ENCODE peak calls at places on chromosomes 2 and 18, in four cellular contexts. D, I, W and S are unnamed samples. For H3K36me3, the result is how much of the 10 kb centered on the place peaks cover.

GRCh38 chr2:231190531-231191197 is 7.8 kb upstream of the ARMC9 start:
- DNase-seq in D (no peak), I (no peak), W (peak), S (no peak)

GRCh38 chr2:98759338-98759737 is 28.4 kb upstream of the MGAT4A start:
- DNase-seq in D (no peak), I (no peak), W (no peak), S (no peak)

GRCh38 chr2:74250189-74250631 is 51.8 kb downstream of the MTHFD2 start:
- DNase-seq in D (peak), I (peak), W (no peak), S (no peak)

GRCh38 chr2:239873656-239874635 is 151.2 kb downstream of the NDUFA10 start:
- DNase-seq in D (no peak), I (no peak), W (no peak), S (no peak)

GRCh38 chr2:10036095-10036879 is 7.1 kb upstream of the KLF11 start:
- DNase-seq in D (no peak), I (peak), W (peak), S (no peak)

GRCh38 chr2:51368250-51368649 is 336.3 kb upstream of the NRXN1 start:
- DNase-seq in D (no peak), I (no peak), W (no peak), S (no peak)

GRCh38 chr18:6785411-6785810 is 55.9 kb downstream of the ARHGAP28 start:
- DNase-seq in D (no peak), I (no peak), W (no peak), S (no peak)

GRCh38 chr2:48016620-48017019 is 110.3 kb upstream of the FBXO11 start:
- DNase-seq in D (peak), I (no peak), W (no peak), S (no peak)

GRCh38 chr2:238069877-238070276 is 9.1 kb downstream of the SCLY start:
- DNase-seq in D (no peak), I (no peak), W (no peak), S (no peak)

GRCh38 chr2:238066218-238066617 is 5.4 kb downstream of the SCLY start:
- DNase-seq in D (no peak), I (no peak), W (no peak), S (no peak)

GRCh38 chr2:238065447-238065846 is 4.6 kb downstream of the SCLY start:
- DNase-seq in D (no peak), I (no peak), W (no peak), S (no peak)

GRCh38 chr2:238069021-238069709 is 8.4 kb downstream of the SCLY start:
- DNase-seq in D (no peak), I (no peak), W (no peak), S (no peak)

GRCh38 chr2:238067939-238068338 is 7.1 kb downstream of the SCLY start:
- DNase-seq in D (no peak), I (no peak), W (no peak), S (no peak)
- H3K36me3 ChIP-seq in D (half or more), I (under half), W (half or more), S (under half)

GRCh38 chr2:54619660-54620231 is 103.7 kb upstream of the EML6 start:
- DNase-seq in D (no peak), I (no peak), W (no peak), S (no peak)
- H3K36me3 ChIP-seq in D (half or more), I (under half), W (half or more), S (under half)

GRCh38 chr2:105085525-105085924 is 47.7 kb downstream of the MRPS9 start:
- DNase-seq in D (no peak), I (peak), W (no peak), S (no peak)

GRCh38 chr2:105087273-105087672 is 49.4 kb downstream of the MRPS9 start:
- DNase-seq in D (no peak), I (no peak), W (no peak), S (no peak)

GRCh38 chr2:105092797-105093196 is 54.9 kb downstream of the MRPS9 start:
- DNase-seq in D (no peak), I (no peak), W (no peak), S (no peak)

GRCh38 chr2:105090091-105090490 is 52.2 kb downstream of the MRPS9 start:
- DNase-seq in D (no peak), I (no peak), W (no peak), S (no peak)
- H3K36me3 ChIP-seq in D (under half), I (under half), W (under half), S (under half)

GRCh38 chr18:76817888-76818611 is 4.3 kb upstream of the ZNF236 start:
- DNase-seq in D (no peak), I (no peak), W (no peak), S (no peak)
- H3K36me3 ChIP-seq in D (under half), I (under half), W (under half), S (under half)

GRCh38 chr2:66441651-66442365 is 6.9 kb downstream of the MEIS1 start:
- DNase-seq in D (no peak), I (no peak), W (no peak), S (no peak)
- H3K36me3 ChIP-seq in D (under half), I (under half), W (under half), S (under half)

GRCh38 chr2:46382331-46383112 is 85.3 kb downstream of the EPAS1 start:
- DNase-seq in D (no peak), I (no peak), W (no peak), S (no peak)
- H3K36me3 ChIP-seq in D (under half), I (under half), W (half or more), S (under half)

GRCh38 chr2:11788725-11789124 is 42.3 kb downstream of the LPIN1 start:
- DNase-seq in D (no peak), I (no peak), W (no peak), S (no peak)
- H3K36me3 ChIP-seq in D (half or more), I (half or more), W (half or more), S (under half)